ENCODE peak calls at places on chromosomes 7 and 10, in seven cellular contexts. M is heart right ventricle; K is stimulated activated naive CD8-positive, alpha-beta T cell treated with anti-CD3 and anti-CD28 coated beads, Interleukin-15, Interleukin-2, amounts not matched to agents 100 U/mL and 50 U/mL, for 24 hours; W is glutamatergic neuron; Z is NB4; S is mucosa of descending colon; A is hepatocyte. C is an unnamed sample.

GRCh38 chr10:30349967-30350735 is 1.1 kb upstream of the MTPAP start:
- DNase-seq in M (peak), K (no peak), W (peak), Z (peak), S (no peak), A (no peak), C (no peak)

GRCh38 chr7:139889186-139889871 is 60.3 kb downstream of the TBXAS1 start:
- DNase-seq in M (no peak), K (no peak), W (no peak), Z (no peak), S (no peak), A (no peak), C (no peak)

GRCh38 chr10:71132321-71132810 is 80.0 kb upstream of the UNC5B start:
- DNase-seq in M (no peak), K (no peak), W (no peak), Z (peak), S (no peak), A (no peak), C (no peak)

GRCh38 chr7:17661982-17662585 is 278.2 kb downstream of the SNX13 start:
- DNase-seq in M (no peak), K (no peak), W (no peak), Z (no peak), S (no peak), A (no peak), C (no peak)

GRCh38 chr10:30027057-30028005 is 32.1 kb downstream of the JCAD start:
- DNase-seq in M (peak), K (peak), W (no peak), Z (peak), S (peak), A (no peak), C (peak)

GRCh38 chr7:41104621-41105020 is 598.3 kb downstream of the INHBA start:
- DNase-seq in M (no peak), K (no peak), W (no peak), Z (no peak), S (no peak), A (no peak), C (no peak)

GRCh38 chr7:82701941-82702340 is 258.4 kb upstream of the CACNA2D1 start:
- DNase-seq in M (no peak), K (no peak), W (no peak), Z (no peak), S (no peak), A (no peak), C (no peak)

GRCh38 chr10:87651801-87652200 is 7.9 kb upstream of the PAPSS2 start:
- DNase-seq in M (no peak), K (no peak), W (no peak), Z (no peak), S (no peak), A (no peak), C (no peak)

GRCh38 chr10:97278491-97278989 is 13.9 kb downstream of the ARHGAP19 start:
- DNase-seq in M (no peak), K (no peak), W (no peak), Z (peak), S (no peak), A (peak), C (no peak)

GRCh38 chr10:79444243-79445119 is 943 bp downstream of the ZCCHC24 start:
- DNase-seq in M (peak), K (peak), W (peak), Z (peak), S (peak), A (peak), C (peak)